ENCODE peak calls at places on chromosomes 2 and 18, in eight cellular contexts. S, T, C, G, Q, P, U and H are unnamed samples. For H3K4me1, the result is how much of the 10 kb centered on the place peaks cover.

GRCh38 chr2:109721626-109722025 is 72.5 kb upstream of the RGPD5 start:
- DNase-seq in S (peak), U (no peak), T (no peak), C (no peak), G (no peak), P (no peak), Q (peak), H (peak)

GRCh38 chr2:90207454-90208058 is 1516.1 kb downstream of the RPIA start:
- DNase-seq in S (no peak), U (no peak), G (no peak), P (peak), C (peak), Q (no peak), T (no peak), H (no peak)

GRCh38 chr2:2182688-2183087 is 148.4 kb downstream of the MYT1L start:
- DNase-seq in T (no peak), U (no peak), C (no peak), P (no peak), Q (peak), G (no peak), S (no peak), H (peak)

GRCh38 chr2:222483513-222484039 is 59.2 kb downstream of the SGPP2 start:
- DNase-seq in G (no peak), Q (no peak), S (no peak), P (peak), U (peak), C (no peak), T (no peak), H (no peak)

GRCh38 chr2:64296695-64297346 is 152.6 kb upstream of the PELI1 start:
- DNase-seq in C (no peak), T (no peak), Q (no peak), U (no peak), G (no peak), S (no peak), P (no peak), H (peak)

GRCh38 chr2:62340981-62341624 is 145.2 kb downstream of the B3GNT2 start:
- DNase-seq in U (no peak), Q (no peak), C (peak), S (no peak), T (no peak), P (peak), G (peak), H (no peak)

GRCh38 chr2:165544897-165545296 is 75.4 kb downstream of the CSRNP3 start:
- DNase-seq in C (no peak), U (no peak), G (no peak), S (no peak), P (no peak), T (no peak), Q (no peak), H (no peak)

GRCh38 chr2:193695367-193695766 is 1500.6 kb upstream of the TMEFF2 start:
- DNase-seq in T (no peak), C (peak), S (no peak), Q (no peak), G (peak), P (peak), U (peak), H (no peak)

GRCh38 chr2:158782616-158783015 is 12.5 kb upstream of the DAPL1 start:
- DNase-seq in Q (no peak), S (no peak), C (no peak), T (no peak), G (peak), U (no peak), P (no peak), H (no peak)

GRCh38 chr2:222088561-222088960 is 210.2 kb downstream of the PAX3 start:
- DNase-seq in T (no peak), P (no peak), U (no peak), G (peak), S (no peak), C (no peak), Q (no peak), H (no peak)

GRCh38 chr18:77173274-77174030 is 40.9 kb upstream of the MBP start:
- DNase-seq in G (no peak), C (no peak), Q (no peak), T (no peak), U (no peak), P (no peak), S (no peak), H (no peak)

GRCh38 chr2:187654535-187654934 is 100.3 kb upstream of the TFPI start:
- DNase-seq in C (no peak), T (no peak), G (no peak), U (no peak), Q (no peak), S (no peak), P (no peak), H (no peak)

GRCh38 chr2:133599813-133600212 is 31.6 kb upstream of the NCKAP5 start:
- DNase-seq in P (no peak), G (no peak), U (no peak), S (no peak), Q (no peak), T (no peak), C (no peak), H (no peak)

GRCh38 chr2:167140767-167141166 is 252.5 kb downstream of the XIRP2 start:
- DNase-seq in G (peak), Q (no peak), C (peak), P (no peak), S (no peak), U (no peak), T (no peak), H (no peak)

GRCh38 chr2:11446733-11447248 is 19.2 kb downstream of the E2F6 start:
- DNase-seq in Q (peak), G (peak), P (peak), S (no peak), T (peak), C (peak), U (peak), H (no peak)

GRCh38 chr2:15968280-15969178 is 28.2 kb downstream of the MYCN start:
- DNase-seq in S (no peak), Q (no peak), P (no peak), U (no peak), T (no peak), C (no peak), G (no peak), H (no peak)

GRCh38 chr2:108184421-108184820 is 55.3 kb upstream of the SULT1C3 start:
- DNase-seq in G (peak), S (no peak), U (peak), C (peak), P (peak), Q (no peak), T (no peak), H (no peak)

DNA sequence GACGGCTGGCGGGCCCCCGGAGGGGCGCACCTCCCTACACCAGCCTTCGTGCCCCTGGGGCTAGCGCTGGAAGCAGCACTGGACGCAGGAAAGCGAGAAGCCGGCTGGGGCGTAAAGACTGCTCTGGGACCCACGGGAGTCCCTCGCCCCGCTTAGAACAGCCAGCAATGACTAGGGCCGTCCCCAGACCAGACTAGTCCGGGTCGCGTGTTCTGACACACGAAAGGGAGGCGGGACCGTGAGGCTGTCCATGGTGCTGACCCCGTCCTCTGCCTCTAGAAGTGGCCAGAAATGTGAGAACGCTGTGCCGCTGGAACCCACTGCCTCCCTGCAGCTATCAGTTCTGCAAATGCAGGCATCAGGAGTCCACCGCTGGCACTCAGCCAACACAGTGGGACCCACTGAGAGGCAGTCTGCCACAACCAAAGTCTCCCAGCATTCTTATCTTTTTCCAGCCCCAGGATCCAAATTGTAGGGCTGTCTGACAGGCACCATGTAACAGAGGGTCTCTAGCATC is at the start of gene UCN:
- DNase-seq in S (peak), C (peak), U (peak), Q (no peak), T (no peak), G (peak), P (peak), H (no peak)
- H3K4me3 ChIP-seq in S (no peak), C (no peak), U (peak), Q (no peak), T (no peak), G (no peak), P (peak), H (no peak)

GRCh38 chr18:62387257-62387656 is 62.1 kb downstream of the TNFRSF11A start:
- DNase-seq in U (no peak), G (no peak), P (no peak), C (no peak), T (no peak), S (no peak), Q (no peak), H (no peak)
- H3K4me1 ChIP-seq in U (under half), G (under half), P (under half), C (under half), T (under half), S (under half), Q (under half), H (under half)

GRCh38 chr2:230268606-230269222 is 43.2 kb downstream of the SP140 start:
- DNase-seq in S (no peak), U (no peak), Q (no peak), P (no peak), T (no peak), C (peak), G (peak), H (no peak)
- H3K4me3 ChIP-seq in S (no peak), U (no peak), Q (no peak), P (no peak), T (no peak), C (no peak), G (no peak), H (no peak)

GRCh38 chr2:9617296-9617695 is 13.5 kb downstream of the YWHAQ start:
- DNase-seq in P (no peak), G (no peak), U (no peak), T (no peak), S (no peak), Q (no peak), C (no peak), H (no peak)
- H3K4me1 ChIP-seq in P (under half), G (under half), U (under half), T (under half), S (under half), Q (half or more), C (under half), H (half or more)

DNA sequence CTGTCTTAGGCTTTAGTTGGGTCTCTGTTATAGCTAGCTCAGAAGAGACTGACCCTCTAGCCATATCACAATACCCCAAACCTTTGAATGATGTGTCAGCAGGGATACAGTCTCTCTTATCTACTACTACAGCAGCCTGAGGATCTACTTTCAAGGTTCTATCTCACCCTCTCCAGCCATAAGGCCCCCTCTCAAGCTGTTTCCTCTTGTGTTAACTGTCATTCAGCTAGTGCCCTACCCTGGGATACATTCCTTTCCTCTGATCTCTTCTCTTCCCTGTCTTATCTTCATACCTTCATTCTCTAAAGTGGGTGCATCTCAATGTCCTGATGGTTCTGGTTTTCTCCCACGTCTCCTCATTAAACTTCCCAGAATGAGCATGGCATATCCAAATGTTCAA is 434.7 kb downstream of the NRXN1 start:
- DNase-seq in C (no peak), G (no peak), P (no peak), U (no peak), T (no peak), S (no peak), Q (no peak), H (no peak)
- H3K4me3 ChIP-seq in C (no peak), G (no peak), P (no peak), U (no peak), T (no peak), S (no peak), Q (no peak), H (no peak)